ENCODE peak calls at places on chromosomes 3 and 15, in six cellular contexts. W is psoas muscle, D is body of pancreas, E is fibroblast of lung, I is NCI-H1092, Y is hepatocyte. X is an unnamed sample.

GRCh38 chr15:75669191-75669878 is 21.6 kb downstream of the SNX33 start:
- DNase-seq in W (no peak), D (peak), E (no peak), I (no peak), Y (no peak), X (peak)

GRCh38 chr3:155661042-155661441 is 83.8 kb downstream of the PLCH1 start:
- DNase-seq in W (no peak), D (no peak), E (no peak), I (no peak), Y (no peak), X (no peak)

GRCh38 chr3:56468184-56469106 is at the start of gene ERC2:
- DNase-seq in W (peak), D (peak), E (peak), I (peak), Y (peak), X (peak)

GRCh38 chr15:90956551-90957104 is 1.9 kb downstream of the RCCD1 start:
- DNase-seq in W (peak), D (peak), E (peak), I (peak), Y (peak), X (peak)

GRCh38 chr15:82298520-82298919 is 35.9 kb downstream of the SAXO2 start:
- DNase-seq in W (no peak), D (no peak), E (no peak), I (no peak), Y (no peak), X (peak)

GRCh38 chr15:74238984-74239645 is 3.0 kb downstream of the CCDC33 start:
- DNase-seq in W (no peak), D (no peak), E (no peak), I (peak), Y (no peak), X (no peak)

GRCh38 chr15:49456166-49456565 is 33.1 kb downstream of the FGF7 start:
- DNase-seq in W (no peak), D (no peak), E (no peak), I (no peak), Y (no peak), X (no peak)

GRCh38 chr3:51385621-51386091 is 565 bp downstream of the MANF start:
- DNase-seq in W (no peak), D (no peak), E (no peak), I (no peak), Y (no peak), X (peak)

GRCh38 chr15:77173487-77173886 is 102.6 kb upstream of the TSPAN3 start:
- DNase-seq in W (no peak), D (no peak), E (no peak), I (no peak), Y (peak), X (no peak)

GRCh38 chr15:34621675-34622074 is 38.2 kb upstream of the GOLGA8B start:
- DNase-seq in W (no peak), D (no peak), E (peak), I (peak), Y (no peak), X (peak)

GRCh38 chr3:32316319-32316718 is 75.3 kb upstream of the CMTM7 start:
- DNase-seq in W (no peak), D (no peak), E (no peak), I (no peak), Y (no peak), X (no peak)

GRCh38 chr3:4800595-4800994 is 178.6 kb upstream of the BHLHE40 start:
- DNase-seq in W (no peak), D (no peak), E (no peak), I (no peak), Y (no peak), X (no peak)

GRCh38 chr3:99678023-99678422 is 39.6 kb downstream of the COL8A1 start:
- DNase-seq in W (no peak), D (no peak), E (peak), I (no peak), Y (no peak), X (peak)

GRCh38 chr3:123272547-123272946 is 70.8 kb downstream of the SEC22A start:
- DNase-seq in W (no peak), D (no peak), E (peak), I (no peak), Y (no peak), X (peak)